ENCODE peak calls at places on chromosomes 12 and 14, in seven cellular contexts. P, V, Y, S, X, B and U are unnamed samples.

GRCh38 chr12:98127854-98128253 is 387.5 kb upstream of the TMPO start:
- DNase-seq in B (no peak), P (no peak), S (no peak), V (no peak), X (no peak), Y (no peak), U (no peak)

GRCh38 chr12:131620520-131620919 is 90.4 kb upstream of the SFSWAP start:
- DNase-seq in B (no peak), X (no peak), S (no peak), Y (no peak), P (no peak), V (no peak), U (no peak)

GRCh38 chr14:42013560-42013959 is 406.9 kb downstream of the LRFN5 start:
- DNase-seq in X (no peak), S (no peak), V (no peak), B (no peak), P (no peak), Y (no peak), U (no peak)

GRCh38 chr12:11228268-11228879 is 41.1 kb downstream of the PRB3 start:
- DNase-seq in V (no peak), X (no peak), B (peak), S (no peak), Y (peak), P (no peak), U (no peak)

GRCh38 chr14:64221604-64222003 is 72.6 kb downstream of the ESR2 start:
- DNase-seq in P (no peak), Y (no peak), X (no peak), S (no peak), B (no peak), V (no peak), U (no peak)

GRCh38 chr12:131831021-131831571 is 2.9 kb downstream of the MMP17 start:
- DNase-seq in V (no peak), B (peak), S (no peak), Y (no peak), P (no peak), X (peak), U (no peak)

GRCh38 chr14:90681889-90682429 is 134.3 kb downstream of the TTC7B start:
- DNase-seq in S (no peak), P (no peak), V (no peak), X (no peak), B (no peak), Y (no peak), U (no peak)

GRCh38 chr12:27012239-27012981 is 1.8 kb downstream of the TM7SF3 start:
- DNase-seq in B (no peak), S (no peak), V (no peak), P (no peak), X (no peak), Y (no peak), U (no peak)

GRCh38 chr12:2154050-2154449 is 101.3 kb downstream of the CACNA1C start:
- DNase-seq in B (no peak), V (no peak), P (no peak), X (no peak), S (no peak), Y (no peak), U (no peak)

GRCh38 chr14:59969319-59969718 is 49.4 kb downstream of the LRRC9 start:
- DNase-seq in B (peak), X (no peak), S (no peak), P (no peak), Y (no peak), V (no peak), U (no peak)

GRCh38 chr12:50166776-50167025 is 468 bp downstream of the CERS5 start:
- DNase-seq in V (peak), X (peak), P (no peak), S (peak), B (no peak), Y (no peak), U (no peak)

GRCh38 chr12:76020281-76020680 is 11.3 kb downstream of the PHLDA1 start:
- DNase-seq in P (peak), V (no peak), X (peak), B (no peak), S (peak), Y (no peak), U (peak)

GRCh38 chr12:91882910-91883309 is 262.7 kb downstream of the BTG1 start:
- DNase-seq in B (no peak), X (no peak), Y (no peak), P (no peak), S (no peak), V (no peak), U (no peak)

GRCh38 chr14:75539562-75540478 is 17.6 kb downstream of the BATF start:
- DNase-seq in S (peak), B (no peak), V (no peak), Y (no peak), P (no peak), X (peak), U (no peak)

GRCh38 chr14:94115068-94115591 is 4.6 kb downstream of the IFI27 start:
- DNase-seq in B (no peak), V (no peak), X (no peak), S (no peak), P (no peak), Y (no peak), U (no peak)

GRCh38 chr14:39395555-39396254 is 36.5 kb downstream of the FBXO33 start:
- DNase-seq in X (no peak), V (no peak), Y (no peak), P (no peak), S (no peak), B (no peak), U (no peak)

GRCh38 chr14:24426912-24427536 is 2.4 kb downstream of the CBLN3 start:
- DNase-seq in Y (peak), V (peak), B (no peak), S (no peak), P (no peak), X (no peak), U (no peak)

GRCh38 chr14:61034416-61035100 is 53.5 kb downstream of the SLC38A6 start:
- DNase-seq in B (peak), Y (no peak), X (no peak), S (no peak), V (no peak), P (no peak), U (no peak)

GRCh38 chr12:102300824-102301461 is 103.3 kb upstream of the PMCH start:
- DNase-seq in B (no peak), X (no peak), P (no peak), Y (peak), V (no peak), S (no peak), U (no peak)

GRCh38 chr14:44962573-44963528 is 861 bp downstream of the TOGARAM1 start:
- DNase-seq in B (peak), Y (no peak), S (no peak), V (peak), P (peak), X (peak), U (no peak)

GRCh38 chr14:70641548-70642312 is at the start of gene TTC9:
- DNase-seq in Y (peak), X (no peak), B (peak), P (no peak), V (no peak), S (peak), U (no peak)

GRCh38 chr12:47156167-47156736 is 76.5 kb upstream of the AMIGO2 start:
- DNase-seq in V (no peak), P (no peak), S (no peak), X (no peak), Y (no peak), B (no peak), U (no peak)

GRCh38 chr12:81123611-81124010 is 45.7 kb downstream of the ACSS3 start:
- DNase-seq in B (no peak), V (no peak), X (no peak), Y (no peak), S (no peak), P (no peak), U (no peak)

GRCh38 chr12:31966558-31967205 is 7.5 kb downstream of the RESF1 start:
- DNase-seq in V (no peak), S (no peak), X (no peak), P (no peak), B (no peak), Y (no peak), U (no peak)

GRCh38 chr14:69237142-69237541 is 22.8 kb upstream of the GALNT16 start:
- DNase-seq in S (no peak), B (no peak), X (no peak), V (no peak), Y (no peak), P (no peak), U (no peak)

GRCh38 chr14:94685166-94685581 is 73.0 kb downstream of the SERPINA3 start:
- DNase-seq in B (no peak), S (no peak), V (no peak), Y (peak), P (no peak), X (no peak), U (no peak)

GRCh38 chr12:58583956-58584355 is 336.3 kb downstream of the LRIG3 start:
- DNase-seq in P (no peak), X (no peak), S (no peak), V (no peak), Y (no peak), B (no peak), U (no peak)

GRCh38 chr12:80837342-80837978 is 100.3 kb downstream of the LIN7A start:
- DNase-seq in P (no peak), V (no peak), B (peak), X (no peak), S (no peak), Y (peak), U (no peak)